ENCODE peak calls at places on chromosomes 16 and 17, in eight cellular contexts. F is psoas muscle, J is stomach, C is SK-N-SH, H is prostate gland, W is pancreas, K is neural progenitor cell, B is Peyer's patch. Y is an unnamed sample.

GRCh38 chr17:47297661-47298400 is 25.9 kb upstream of the EFCAB13 start:
- DNase-seq in F (no peak), J (no peak), C (no peak), H (no peak), W (no peak), K (no peak), B (no peak), Y (no peak)

GRCh38 chr17:41695954-41696720 is 7.5 kb downstream of the EIF1 start:
- DNase-seq in F (peak), J (peak), C (peak), H (no peak), W (peak), K (peak), B (peak), Y (no peak)

GRCh38 chr16:17475104-17475503 is 4.3 kb upstream of the XYLT1 start:
- DNase-seq in F (no peak), J (no peak), C (no peak), H (no peak), W (no peak), K (no peak), B (no peak), Y (no peak)

GRCh38 chr17:61460796-61461585 is 8.8 kb downstream of the TBX4 start:
- DNase-seq in F (no peak), J (no peak), C (no peak), H (no peak), W (no peak), K (peak), B (no peak), Y (no peak)

GRCh38 chr17:57384219-57384618 is 127.9 kb downstream of the MSI2 start:
- DNase-seq in F (no peak), J (no peak), C (no peak), H (no peak), W (no peak), K (no peak), B (no peak), Y (no peak)

GRCh38 chr17:15106540-15106939 is 158.6 kb downstream of the PMP22 start:
- DNase-seq in F (no peak), J (no peak), C (no peak), H (no peak), W (no peak), K (no peak), B (no peak), Y (peak)

GRCh38 chr17:61284746-61285145 is 114.9 kb upstream of the TBX2 start:
- DNase-seq in F (no peak), J (no peak), C (no peak), H (no peak), W (no peak), K (no peak), B (no peak), Y (no peak)

GRCh38 chr17:74807376-74807775 is 31.2 kb upstream of the NAT9 start:
- DNase-seq in F (no peak), J (no peak), C (peak), H (no peak), W (no peak), K (no peak), B (no peak), Y (no peak)

GRCh38 chr16:11977206-11978041 is 890 bp downstream of the SNX29 start:
- DNase-seq in F (peak), J (no peak), C (peak), H (no peak), W (no peak), K (peak), B (no peak), Y (no peak)

GRCh38 chr17:20121359-20122235 is 112.4 kb downstream of the SPECC1 start:
- DNase-seq in F (peak), J (peak), C (peak), H (peak), W (peak), K (peak), B (peak), Y (no peak)

GRCh38 chr16:57262841-57263584 is 18.0 kb downstream of the ARL2BP start:
- DNase-seq in F (no peak), J (peak), C (peak), H (no peak), W (peak), K (no peak), B (peak), Y (no peak)

GRCh38 chr16:7792346-7792745 is 459.7 kb downstream of the RBFOX1 start:
- DNase-seq in F (no peak), J (no peak), C (no peak), H (no peak), W (no peak), K (no peak), B (no peak), Y (no peak)

GRCh38 chr17:63698381-63698885 is 1.5 kb downstream of the LIMD2 start:
- DNase-seq in F (no peak), J (peak), C (no peak), H (no peak), W (peak), K (no peak), B (peak), Y (no peak)

GRCh38 chr16:87701505-87701921 is 64.3 kb downstream of the KLHDC4 start:
- DNase-seq in F (no peak), J (no peak), C (no peak), H (no peak), W (no peak), K (no peak), B (peak), Y (no peak)

GRCh38 chr17:51764387-51764971 is 394.0 kb downstream of the CA10 start:
- DNase-seq in F (peak), J (peak), C (peak), H (peak), W (no peak), K (peak), B (peak), Y (no peak)

GRCh38 chr17:52105601-52106000 is 52.9 kb downstream of the CA10 start:
- DNase-seq in F (no peak), J (no peak), C (no peak), H (no peak), W (no peak), K (no peak), B (no peak), Y (peak)

GRCh38 chr17:5485270-5486205 is at the start of gene DERL2:
- DNase-seq in F (no peak), J (no peak), C (no peak), H (peak), W (no peak), K (peak), B (no peak), Y (no peak)

GRCh38 chr17:55648086-55648485 is 74.6 kb downstream of the TMEM100 start:
- DNase-seq in F (no peak), J (no peak), C (no peak), H (no peak), W (no peak), K (no peak), B (no peak), Y (no peak)

DNA sequence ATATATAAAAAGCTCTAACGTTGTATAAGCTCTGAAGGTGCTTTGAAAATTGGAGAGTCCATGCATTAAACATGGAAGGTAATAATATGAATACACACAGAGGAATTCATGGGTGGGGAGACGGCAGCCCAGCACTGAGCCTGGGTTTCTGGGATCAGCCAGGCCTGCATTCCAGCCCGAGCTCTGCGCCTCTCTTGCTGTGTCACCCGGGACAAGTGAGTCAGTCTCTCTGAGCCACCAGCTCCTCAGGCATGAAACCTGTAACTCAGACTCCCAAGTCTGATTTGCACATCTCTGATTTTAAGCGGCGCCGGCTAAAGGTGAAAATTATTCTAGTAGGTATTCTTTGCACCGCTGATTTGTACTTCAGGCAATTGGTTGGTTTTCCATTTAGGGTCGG is 238.8 kb downstream of the MRTFB start:
- DNase-seq in F (no peak), J (no peak), C (no peak), H (no peak), W (no peak), K (no peak), B (no peak), Y (peak)
- H3K27ac ChIP-seq in F (peak), J (peak), C (no peak), H (peak), W (peak), K (no peak), B (peak), Y (peak)

GRCh38 chr17:44872131-44872768 is 24.6 kb downstream of the HIGD1B start:
- DNase-seq in F (peak), J (no peak), C (no peak), H (no peak), W (peak), K (no peak), B (no peak), Y (no peak)
- H3K27ac ChIP-seq in F (peak), J (peak), C (no peak), H (peak), W (no peak), K (no peak), B (no peak), Y (no peak)

GRCh38 chr17:80910043-80910442 is 81.6 kb upstream of the CHMP6 start:
- DNase-seq in F (no peak), J (no peak), C (no peak), H (no peak), W (peak), K (no peak), B (no peak), Y (no peak)
- H3K27ac ChIP-seq in F (no peak), J (no peak), C (no peak), H (no peak), W (no peak), K (no peak), B (peak), Y (no peak)

DNA sequence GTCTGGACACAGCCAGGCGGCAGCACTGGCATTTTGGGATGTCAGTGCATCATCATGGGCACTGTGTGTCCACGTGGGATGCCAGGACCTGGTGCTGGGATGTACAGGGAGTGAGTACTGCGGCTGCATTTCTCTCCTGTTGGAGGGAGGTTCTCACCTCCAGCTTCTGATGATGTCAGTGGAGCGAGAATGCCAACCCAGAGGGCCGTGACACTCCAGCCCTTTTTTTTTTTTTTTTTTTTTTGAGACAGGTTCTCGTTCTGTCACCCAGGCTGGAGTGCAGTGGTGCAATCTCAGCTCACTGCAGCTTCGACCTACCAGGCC is 26.1 kb upstream of the FOXK2 start:
- DNase-seq in F (no peak), J (no peak), C (no peak), H (no peak), W (no peak), K (no peak), B (no peak), Y (no peak)
- H3K27ac ChIP-seq in F (no peak), J (peak), C (peak), H (no peak), W (no peak), K (no peak), B (no peak), Y (peak)

GRCh38 chr16:19524866-19525723 is 1.4 kb downstream of the CCP110 start:
- DNase-seq in F (no peak), J (no peak), C (peak), H (no peak), W (no peak), K (peak), B (no peak), Y (no peak)
- H3K27ac ChIP-seq in F (no peak), J (peak), C (peak), H (peak), W (no peak), K (no peak), B (peak), Y (peak)

GRCh38 chr17:18225121-18225561 is 294 bp upstream of the LLGL1 start:
- DNase-seq in F (peak), J (peak), C (peak), H (peak), W (peak), K (peak), B (peak), Y (peak)
- H3K27ac ChIP-seq in F (peak), J (peak), C (no peak), H (no peak), W (peak), K (peak), B (peak), Y (no peak)

DNA sequence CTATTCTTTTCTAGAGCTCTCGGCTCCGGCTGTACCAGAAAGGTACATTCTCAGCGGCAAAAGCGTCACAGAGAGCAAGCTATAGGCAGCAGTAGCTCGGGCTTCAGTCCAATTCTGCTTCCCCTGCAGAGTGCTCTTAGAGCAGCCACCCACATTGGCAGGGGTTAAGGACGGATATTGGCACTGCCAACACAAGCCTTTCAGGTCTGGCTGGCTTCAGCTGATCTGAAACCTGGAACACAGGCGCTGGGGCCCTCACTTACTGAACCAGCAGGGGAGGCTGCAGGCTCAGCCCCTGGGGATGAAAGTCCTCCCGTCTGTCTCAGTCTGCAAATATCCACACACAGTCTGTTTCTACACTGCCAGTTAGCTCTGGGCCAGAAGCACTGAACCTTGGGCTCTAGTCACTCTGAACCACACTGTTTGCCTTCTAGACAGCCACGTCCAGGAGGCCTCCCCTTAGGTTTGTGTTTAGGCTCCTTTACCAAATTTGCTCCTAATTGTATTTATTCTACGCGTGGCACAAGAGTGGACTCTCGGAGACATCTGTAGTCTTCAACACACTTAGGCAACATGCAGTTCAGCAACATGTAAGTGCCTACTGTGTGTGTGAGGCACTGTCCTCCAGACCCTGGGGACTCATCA is 40.1 kb downstream of the HIC1 start:
- DNase-seq in F (no peak), J (peak), C (peak), H (peak), W (peak), K (peak), B (peak), Y (no peak)
- H3K27ac ChIP-seq in F (peak), J (peak), C (no peak), H (peak), W (peak), K (peak), B (no peak), Y (no peak)

GRCh38 chr16:70483426-70483825 is 29.0 kb downstream of the FCSK start:
- DNase-seq in F (no peak), J (no peak), C (no peak), H (no peak), W (no peak), K (no peak), B (no peak), Y (no peak)
- H3K27ac ChIP-seq in F (no peak), J (no peak), C (no peak), H (no peak), W (no peak), K (no peak), B (no peak), Y (no peak)